ENCODE peak calls at places on chromosomes 6 and 20, in five cellular contexts. N is fibroblast of lung; V is CD8-positive, alpha-beta memory T cell; F is left ventricle myocardium inferior; K is psoas muscle. P is an unnamed sample.
A peak's percentile ranks its signal among the peaks of the same experiment; 100 is the strongest.

GRCh38 chr6:72784071-72784470 is 162.2 kb downstream of the KCNQ5 start:
- DNase-seq in N (peak; percentile 73), V (no peak), F (no peak), K (no peak), P (no peak)

GRCh38 chr20:41242807-41243206 is 74.7 kb downstream of the ZHX3 start:
- DNase-seq in N (no peak), V (no peak), F (no peak), K (no peak), P (no peak)

GRCh38 chr6:136792066-136792944 is at the start of gene MAP3K5:
- DNase-seq in N (peak; percentile 74), V (peak; percentile 87), F (peak; percentile 86), K (peak; percentile 80), P (peak; percentile 93)

GRCh38 chr6:105021399-105021798 is 64.5 kb downstream of the LIN28B start:
- DNase-seq in N (no peak), V (no peak), F (no peak), K (no peak), P (no peak)

GRCh38 chr6:129211626-129212025 is 328.7 kb downstream of the LAMA2 start:
- DNase-seq in N (no peak), V (no peak), F (no peak), K (no peak), P (no peak)

GRCh38 chr6:110495949-110496348 is 19.5 kb upstream of the SLC22A16 start:
- DNase-seq in N (no peak), V (no peak), F (no peak), K (no peak), P (no peak)

GRCh38 chr6:10733151-10733715 is 10.4 kb downstream of the TMEM14C start:
- DNase-seq in N (peak; percentile 56), V (peak; percentile 22), F (no peak), K (no peak), P (no peak)

GRCh38 chr6:151679081-151679480 is 128.4 kb upstream of the ESR1 start:
- DNase-seq in N (peak; percentile 63), V (no peak), F (peak; percentile 38), K (peak; percentile 37), P (no peak)

GRCh38 chr20:11716239-11716944 is 201.3 kb upstream of the BTBD3 start:
- DNase-seq in N (peak; percentile 94), V (no peak), F (no peak), K (no peak), P (no peak)

GRCh38 chr6:125798734-125799510 is 8.2 kb downstream of the NCOA7 start:
- DNase-seq in N (peak; percentile 86), V (no peak), F (no peak), K (no peak), P (no peak)

GRCh38 chr6:137864812-137865508 is 2.1 kb upstream of the TNFAIP3 start:
- DNase-seq in N (no peak), V (no peak), F (no peak), K (no peak), P (no peak)

GRCh38 chr6:151842816-151843215 is 35.3 kb downstream of the ESR1 start:
- DNase-seq in N (no peak), V (no peak), F (no peak), K (no peak), P (no peak)

GRCh38 chr20:51272392-51272791 is 249.5 kb upstream of the KCNG1 start:
- DNase-seq in N (peak; percentile 77), V (no peak), F (no peak), K (no peak), P (no peak)

GRCh38 chr6:150286919-150287318 is 81.9 kb upstream of the IYD start:
- DNase-seq in N (peak; percentile 50), V (no peak), F (no peak), K (no peak), P (no peak)

GRCh38 chr6:44226368-44227137 is 3.2 kb downstream of the SLC29A1 start:
- DNase-seq in N (no peak), V (no peak), F (peak; percentile 64), K (no peak), P (no peak)

GRCh38 chr20:674936-675452 is 608 bp downstream of the SCRT2 start:
- DNase-seq in N (no peak), V (no peak), F (no peak), K (no peak), P (no peak)

GRCh38 chr20:64083380-64084208 is 604 bp downstream of the LKAAEAR1 start:
- DNase-seq in N (peak; percentile 79), V (peak; percentile 59), F (peak; percentile 77), K (peak; percentile 73), P (peak; percentile 79)

GRCh38 chr6:139367810-139368321 is 6.6 kb downstream of the CITED2 start:
- DNase-seq in N (peak; percentile 62), V (no peak), F (no peak), K (no peak), P (no peak)

GRCh38 chr20:41177636-41178035 is 40.3 kb downstream of the PLCG1 start:
- DNase-seq in N (peak; percentile 94), V (no peak), F (no peak), K (peak; percentile 65), P (no peak)

GRCh38 chr6:170291271-170292110 is 613 bp upstream of the DLL1 start:
- DNase-seq in N (no peak), V (peak; percentile 37), F (peak; percentile 78), K (peak; percentile 69), P (no peak)

GRCh38 chr20:16966276-16966880 is 218.2 kb downstream of the OTOR start:
- DNase-seq in N (no peak), V (no peak), F (no peak), K (no peak), P (no peak)

GRCh38 chr6:144543006-144543871 is 258.1 kb downstream of the UTRN start:
- DNase-seq in N (peak; percentile 65), V (no peak), F (no peak), K (no peak), P (no peak)

GRCh38 chr20:36872857-36873256 is 3.1 kb upstream of the TLDC2 start:
- DNase-seq in N (no peak), V (no peak), F (no peak), K (no peak), P (no peak)

GRCh38 chr6:32842021-32842650 is 1.7 kb downstream of the PSMB8 start:
- DNase-seq in N (no peak), V (no peak), F (no peak), K (no peak), P (no peak)

GRCh38 chr6:32844839-32845372 is 1.1 kb upstream of the PSMB8 start:
- DNase-seq in N (no peak), V (no peak), F (no peak), K (no peak), P (no peak)

GRCh38 chr6:32843979-32844838 is at the start of gene PSMB8:
- DNase-seq in N (peak; percentile 91), V (peak; percentile 98), F (peak; percentile 95), K (peak; percentile 93), P (peak; percentile 96)

GRCh38 chr6:32842690-32843089 is 1.2 kb downstream of the PSMB8 start:
- DNase-seq in N (no peak), V (no peak), F (no peak), K (no peak), P (no peak)

GRCh38 chr6:32843321-32843978 is 397 bp downstream of the PSMB8 start:
- DNase-seq in N (no peak), V (no peak), F (no peak), K (peak; percentile 27), P (no peak)
- H3K27ac ChIP-seq in N (peak overlapping the region; percentile 97), V (peak overlapping the region; percentile 99), F (peak overlapping the region; percentile 97), K (peak overlapping the region; percentile 74), P (peak overlapping the region; percentile 97)

GRCh38 chr6:90663873-90664272 is 77.0 kb upstream of the MAP3K7 start:
- DNase-seq in N (no peak), V (no peak), F (no peak), K (no peak), P (no peak)

GRCh38 chr6:90668141-90668540 is 81.3 kb upstream of the MAP3K7 start:
- DNase-seq in N (no peak), V (no peak), F (no peak), K (no peak), P (no peak)

GRCh38 chr6:90669846-90670245 is 83.0 kb upstream of the MAP3K7 start:
- DNase-seq in N (no peak), V (no peak), F (no peak), K (no peak), P (no peak)

GRCh38 chr6:90669420-90669819 is 82.5 kb upstream of the MAP3K7 start:
- DNase-seq in N (no peak), V (no peak), F (no peak), K (no peak), P (no peak)
- H3K9me3 ChIP-seq in N (no peaks in the 10 kb centered on the region), V (no peaks in the 10 kb centered on the region), F (no peaks in the 10 kb centered on the region), K (no peaks in the 10 kb centered on the region), P (no peaks in the 10 kb centered on the region)

GRCh38 chr6:56652994-56653393 is 10.3 kb upstream of the DST start:
- DNase-seq in N (peak; percentile 84), V (no peak), F (no peak), K (no peak), P (no peak)
- H3K4me1 ChIP-seq in N (peaks cover 17% of the 10 kb centered on the region), V (no peaks in the 10 kb centered on the region), F (peaks cover 80% of the 10 kb centered on the region), K (peaks cover 14% of the 10 kb centered on the region), P (no peaks in the 10 kb centered on the region)

DNA sequence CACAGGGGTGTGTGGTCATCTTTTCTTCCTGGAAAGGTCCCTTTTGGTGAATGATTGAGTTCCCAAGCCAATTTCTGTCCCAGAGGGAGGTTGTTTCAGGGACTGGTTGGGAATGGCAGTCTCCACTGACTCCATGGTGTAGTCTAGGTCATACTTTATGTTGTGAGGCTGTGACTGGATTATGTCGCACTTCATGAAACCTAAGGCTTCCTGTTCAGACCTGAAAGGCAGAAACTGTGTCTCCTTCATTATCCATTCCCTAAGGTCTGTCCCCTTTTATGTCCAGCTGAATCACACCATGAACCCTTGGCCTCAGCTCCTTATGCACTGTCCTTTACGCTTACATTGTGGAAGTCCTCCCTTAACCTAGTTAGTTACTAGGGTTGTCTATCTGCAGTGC is 191.2 kb downstream of the JARID2 start:
- DNase-seq in N (no peak), V (no peak), F (no peak), K (no peak), P (no peak)
- H3K27ac ChIP-seq in N (no peak overlapping the region), V (no peak overlapping the region), F (no peak overlapping the region), K (no peak overlapping the region), P (no peak overlapping the region)

P was measured in naive thymus-derived CD4-positive, alpha-beta T cell.